ENCODE peak calls at places on chromosomes 1 and 21, in eight cellular contexts. S is progenitor cell of endocrine pancreas; O is central memory CD4-positive, alpha-beta T cell; V is stimulated activated CD8-positive, alpha-beta memory T cell treated with anti-CD3 and anti-CD28 coated beads, Interleukin-15, amount 100 ng/mL, for 4 hours; A is NB4; E is AG09319; H is endothelial cell of umbilical vein; K is NCI-H1105. F is an unnamed sample.

GRCh38 chr1:67159233-67159632 is 7.0 kb upstream of the IL23R start:
- DNase-seq in S (no peak), O (no peak), V (no peak), A (no peak), E (no peak), H (no peak), K (no peak), F (no peak)

GRCh38 chr1:101152633-101153032 is 84.2 kb upstream of the S1PR1 start:
- DNase-seq in S (no peak), O (no peak), V (no peak), A (no peak), E (no peak), H (no peak), K (no peak), F (no peak)

GRCh38 chr1:238139713-238140112 is 249.0 kb upstream of the ZP4 start:
- DNase-seq in S (no peak), O (no peak), V (no peak), A (no peak), E (no peak), H (no peak), K (no peak), F (no peak)

GRCh38 chr1:27863552-27863943 is 8.8 kb upstream of the THEMIS2 start:
- DNase-seq in S (no peak), O (no peak), V (no peak), A (peak), E (no peak), H (no peak), K (no peak), F (no peak)

GRCh38 chr1:24952413-24952841 is 22.4 kb upstream of the RUNX3 start:
- DNase-seq in S (no peak), O (peak), V (no peak), A (peak), E (no peak), H (no peak), K (no peak), F (no peak)

GRCh38 chr1:156045070-156045469 is 8.5 kb downstream of the UBQLN4 start:
- DNase-seq in S (no peak), O (no peak), V (no peak), A (no peak), E (no peak), H (no peak), K (no peak), F (no peak)

GRCh38 chr1:18541046-18541795 is 60.5 kb downstream of the KLHDC7A start:
- DNase-seq in S (no peak), O (no peak), V (no peak), A (no peak), E (no peak), H (no peak), K (no peak), F (no peak)

GRCh38 chr1:185813401-185813979 is 79.3 kb downstream of the HMCN1 start:
- DNase-seq in S (no peak), O (peak), V (no peak), A (peak), E (peak), H (peak), K (peak), F (no peak)

GRCh38 chr1:47848985-47849610 is 148.1 kb downstream of the TRABD2B start:
- DNase-seq in S (no peak), O (no peak), V (no peak), A (no peak), E (no peak), H (no peak), K (no peak), F (no peak)

GRCh38 chr1:243727503-243728191 is 122.4 kb downstream of the AKT3 start:
- DNase-seq in S (no peak), O (no peak), V (no peak), A (peak), E (no peak), H (no peak), K (no peak), F (no peak)

GRCh38 chr21:37710555-37711293 is 205.5 kb downstream of the KCNJ6 start:
- DNase-seq in S (no peak), O (no peak), V (no peak), A (no peak), E (no peak), H (no peak), K (peak), F (no peak)

GRCh38 chr1:78101514-78101913 is 55.7 kb downstream of the GIPC2 start:
- DNase-seq in S (no peak), O (no peak), V (no peak), A (no peak), E (peak), H (peak), K (no peak), F (peak)

GRCh38 chr1:31587720-31588423 is 11.6 kb downstream of the TINAGL1 start:
- DNase-seq in S (no peak), O (no peak), V (no peak), A (peak), E (no peak), H (peak), K (peak), F (no peak)